ENCODE peak calls at places on chromosomes 5 and 9, in seven cellular contexts. R, P, F, H, D, S and E are unnamed samples.

GRCh38 chr9:122188369-122188768 is 28.7 kb downstream of the MORN5 start:
- DNase-seq in R (no peak), P (no peak), F (no peak), H (no peak), D (no peak), S (no peak), E (no peak)

GRCh38 chr5:156124713-156125112 is 202.3 kb upstream of the SGCD start:
- DNase-seq in R (peak; percentile 64), P (no peak), F (peak; percentile 36), H (no peak), D (no peak), S (no peak), E (no peak)

GRCh38 chr5:121968910-121969607 is 7.3 kb downstream of the SRFBP1 start:
- DNase-seq in R (peak; percentile 100), P (peak; percentile 34), F (peak; percentile 100), H (no peak), D (no peak), S (no peak), E (no peak)

GRCh38 chr5:73160239-73160671 is 12.7 kb upstream of the TMEM174 start:
- DNase-seq in R (no peak), P (no peak), F (no peak), H (no peak), D (no peak), S (no peak), E (no peak)

GRCh38 chr9:2686884-2687283 is 30.4 kb upstream of the KCNV2 start:
- DNase-seq in R (no peak), P (no peak), F (no peak), H (no peak), D (peak; percentile 45), S (peak; percentile 26), E (no peak)

GRCh38 chr9:91777437-91777836 is 172.6 kb downstream of the ROR2 start:
- DNase-seq in R (peak; percentile 80), P (no peak), F (peak; percentile 60), H (no peak), D (no peak), S (no peak), E (no peak)

GRCh38 chr5:14342306-14342705 is 199.2 kb downstream of the TRIO start:
- DNase-seq in R (peak; percentile 66), P (peak; percentile 14), F (peak; percentile 69), H (no peak), D (no peak), S (no peak), E (no peak)

GRCh38 chr5:168723037-168723436 is 143.9 kb upstream of the PANK3 start:
- DNase-seq in R (no peak), P (no peak), F (no peak), H (no peak), D (no peak), S (no peak), E (no peak)

GRCh38 chr5:149546974-149547373 is 4.3 kb downstream of the CSNK1A1 start:
- DNase-seq in R (no peak), P (peak; percentile 75), F (no peak), H (no peak), D (peak; percentile 45), S (no peak), E (no peak)

GRCh38 chr5:98214240-98215051 is 559.0 kb upstream of the RGMB start:
- DNase-seq in R (peak; percentile 45), P (no peak), F (no peak), H (no peak), D (no peak), S (no peak), E (no peak)

GRCh38 chr5:13316191-13316590 is 628.3 kb downstream of the DNAH5 start:
- DNase-seq in R (no peak), P (no peak), F (no peak), H (no peak), D (no peak), S (no peak), E (peak; percentile 68)

GRCh38 chr5:149517461-149518122 is 33.6 kb downstream of the CSNK1A1 start:
- DNase-seq in R (peak; percentile 23), P (no peak), F (no peak), H (no peak), D (no peak), S (no peak), E (no peak)

GRCh38 chr5:178590141-178590923 is at the start of gene COL23A1:
- DNase-seq in R (peak; percentile 43), P (peak; percentile 70), F (peak; percentile 52), H (no peak), D (peak; percentile 82), S (peak; percentile 77), E (peak; percentile 62)

GRCh38 chr9:88994820-88995180 is 3.5 kb downstream of the S1PR3 start:
- DNase-seq in R (peak; percentile 63), P (no peak), F (peak; percentile 50), H (no peak), D (no peak), S (no peak), E (no peak)

GRCh38 chr5:83353231-83353630 is 118.3 kb upstream of the VCAN start:
- DNase-seq in R (no peak), P (no peak), F (no peak), H (no peak), D (no peak), S (no peak), E (no peak)

GRCh38 chr9:136338511-136338910 is 11.2 kb downstream of the GPSM1 start:
- DNase-seq in R (no peak), P (no peak), F (no peak), H (no peak), D (no peak), S (no peak), E (no peak)
- H3K23ac ChIP-seq in R (no peak overlapping the region), P (no peak overlapping the region), F (no peak overlapping the region), H (no peak overlapping the region), D (no peak overlapping the region), S (no peak overlapping the region), E (peak overlapping the region; percentile 65)

GRCh38 chr5:117801583-117801982 is 1186.8 kb downstream of the DTWD2 start:
- DNase-seq in R (no peak), P (no peak), F (no peak), H (no peak), D (no peak), S (no peak), E (no peak)

GRCh38 chr5:117805058-117805457 is 1183.3 kb downstream of the DTWD2 start:
- DNase-seq in R (no peak), P (no peak), F (no peak), H (no peak), D (no peak), S (peak; percentile 26), E (no peak)

GRCh38 chr5:117809251-117809650 is 1179.1 kb downstream of the DTWD2 start:
- DNase-seq in R (no peak), P (no peak), F (no peak), H (no peak), D (peak; percentile 92), S (no peak), E (no peak)

GRCh38 chr5:117800261-117800660 is 1188.1 kb downstream of the DTWD2 start:
- DNase-seq in R (peak; percentile 51), P (no peak), F (peak; percentile 30), H (no peak), D (no peak), S (no peak), E (no peak)

DNA sequence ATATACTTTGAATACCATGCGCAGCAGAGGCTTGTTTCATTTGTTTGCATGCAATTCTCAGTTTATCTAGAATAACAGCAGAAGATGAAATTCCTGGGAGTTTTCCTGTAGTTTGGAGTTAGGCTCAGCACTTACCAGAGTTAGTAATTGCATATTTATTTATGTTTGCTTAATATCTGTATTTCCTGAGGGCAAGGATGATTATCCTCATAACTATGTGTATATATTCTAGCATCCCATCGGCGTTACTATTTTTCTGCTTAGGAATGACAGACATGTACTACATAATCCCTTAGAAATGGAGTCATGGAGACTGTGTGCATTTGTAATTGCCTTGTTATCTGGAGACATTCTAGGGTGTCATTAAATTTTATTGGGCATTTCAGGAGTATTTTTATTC is 1184.8 kb downstream of the DTWD2 start:
- DNase-seq in R (peak; percentile 90), P (peak; percentile 97), F (peak; percentile 83), H (no peak), D (no peak), S (no peak), E (no peak)
- H3K23ac ChIP-seq in R (no peak overlapping the region), P (no peak overlapping the region), F (no peak overlapping the region), H (no peak overlapping the region), D (no peak overlapping the region), S (no peak overlapping the region), E (no peak overlapping the region)

GRCh38 chr9:33623658-33624586 is 99.9 kb downstream of the ANKRD18B start:
- DNase-seq in R (peak; percentile 67), P (peak; percentile 95), F (peak; percentile 74), H (peak; percentile 77), D (peak; percentile 87), S (peak; percentile 86), E (peak; percentile 76)
- H3K23ac ChIP-seq in R (no peak overlapping the region), P (no peak overlapping the region), F (no peak overlapping the region), H (no peak overlapping the region), D (no peak overlapping the region), S (no peak overlapping the region), E (no peak overlapping the region)

DNA sequence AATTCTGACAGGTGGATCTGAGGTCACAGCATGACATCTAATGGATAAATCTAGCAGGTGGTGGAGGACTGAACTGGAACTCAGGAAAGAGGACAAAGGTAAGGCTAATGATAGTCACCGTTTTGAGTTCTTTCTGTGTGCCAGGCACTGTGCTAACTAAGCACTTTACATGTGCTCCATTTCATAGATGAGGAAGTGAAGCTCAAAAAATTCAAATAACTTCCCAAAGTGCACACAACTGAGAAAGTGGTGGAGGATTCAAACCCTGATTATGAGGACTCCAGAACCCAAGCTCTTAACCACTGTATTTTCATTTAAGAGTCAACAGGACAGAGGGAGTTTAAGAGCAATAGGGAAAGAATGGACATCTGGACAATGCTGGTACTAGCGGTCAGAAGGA is 7.1 kb upstream of the DELE1 start:
- DNase-seq in R (no peak), P (peak; percentile 19), F (no peak), H (no peak), D (no peak), S (no peak), E (no peak)
- H3K23ac ChIP-seq in R (no peak overlapping the region), P (no peak overlapping the region), F (no peak overlapping the region), H (no peak overlapping the region), D (no peak overlapping the region), S (no peak overlapping the region), E (no peak overlapping the region)

DNA sequence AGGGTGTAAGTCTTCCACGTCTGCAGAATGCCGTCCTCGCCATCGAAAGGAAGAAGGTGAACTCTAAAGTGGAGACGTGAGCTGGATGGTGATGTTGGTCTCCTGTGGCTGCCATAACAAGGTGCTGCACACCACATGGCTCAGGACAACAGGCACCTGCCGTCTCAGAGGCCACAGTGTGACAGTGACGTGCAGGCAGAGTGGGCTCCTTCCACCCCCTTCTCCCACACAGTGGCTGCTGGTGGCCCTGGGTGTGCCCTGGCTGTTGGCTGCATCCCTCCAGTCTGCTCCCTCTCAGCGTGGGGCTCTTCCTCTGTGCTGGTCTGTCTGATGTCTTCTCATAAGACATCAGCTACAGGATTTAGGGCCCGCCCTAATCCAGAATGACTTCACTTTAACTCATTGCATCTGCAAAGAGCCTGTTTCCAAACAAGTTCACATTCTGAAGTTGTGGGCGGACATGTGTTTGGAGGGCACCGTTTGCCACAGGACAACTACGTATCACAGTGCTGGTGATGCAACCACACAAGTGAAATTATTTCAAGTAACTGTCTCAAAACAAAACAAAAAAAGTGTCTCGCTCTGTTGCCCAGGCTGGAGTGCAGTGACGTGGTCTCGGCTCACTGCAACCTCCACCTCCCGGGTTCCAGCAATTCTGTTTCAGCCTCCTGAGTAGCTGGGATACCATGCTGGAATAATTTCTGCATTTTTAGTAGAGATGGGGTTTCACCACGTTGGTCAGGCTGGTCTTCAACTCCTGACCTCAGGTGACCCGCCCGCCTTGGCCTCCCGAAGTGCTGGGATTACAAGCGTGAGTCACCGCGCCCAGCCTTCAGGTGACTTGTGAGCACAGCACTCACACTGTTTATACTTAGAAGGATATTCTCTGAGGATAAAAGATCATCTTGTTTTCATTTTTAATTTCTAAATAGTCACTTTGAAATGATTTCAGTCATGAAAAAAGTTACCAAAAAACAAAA is 31.3 kb upstream of the CLPTM1L start:
- DNase-seq in R (no peak), P (peak; percentile 57), F (no peak), H (no peak), D (no peak), S (no peak), E (no peak)
- H3K23ac ChIP-seq in R (no peak overlapping the region), P (no peak overlapping the region), F (no peak overlapping the region), H (no peak overlapping the region), D (no peak overlapping the region), S (no peak overlapping the region), E (peak overlapping the region; percentile 80)